ENCODE peak calls at places on chromosomes 12 and 14, in six cellular contexts. Y is SW480, I is H9, U is endothelial cell, M is NCI-H345, O is fibroblast of lung. S is an unnamed sample.

GRCh38 chr14:99774204-99774497 is 19.1 kb upstream of the EML1 start:
- DNase-seq in Y (no peak), I (no peak), U (no peak), M (no peak), O (no peak), S (no peak)

GRCh38 chr12:90829044-90829443 is 125.9 kb downstream of the CCER1 start:
- DNase-seq in Y (no peak), I (no peak), U (no peak), M (peak), O (no peak), S (peak)

GRCh38 chr12:120741476-120742206 is 16.0 kb downstream of the ACADS start:
- DNase-seq in Y (no peak), I (no peak), U (no peak), M (no peak), O (no peak), S (no peak)

GRCh38 chr12:47777151-47777550 is 4.1 kb downstream of the SLC48A1 start:
- DNase-seq in Y (no peak), I (no peak), U (no peak), M (no peak), O (no peak), S (no peak)

GRCh38 chr12:90842477-90842876 is 112.5 kb downstream of the CCER1 start:
- DNase-seq in Y (no peak), I (peak), U (peak), M (no peak), O (no peak), S (no peak)

GRCh38 chr12:71472441-71472911 is 32.9 kb downstream of the LGR5 start:
- DNase-seq in Y (peak), I (no peak), U (no peak), M (no peak), O (no peak), S (no peak)

GRCh38 chr12:124484526-124484953 is 82.9 kb downstream of the NCOR2 start:
- DNase-seq in Y (no peak), I (no peak), U (no peak), M (no peak), O (no peak), S (no peak)

GRCh38 chr12:11653215-11653753 is 3.8 kb downstream of the ETV6 start:
- DNase-seq in Y (no peak), I (no peak), U (no peak), M (no peak), O (peak), S (no peak)

GRCh38 chr14:20002319-20002718 is 356 bp downstream of the OR4Q2 start:
- DNase-seq in Y (no peak), I (no peak), U (no peak), M (no peak), O (no peak), S (no peak)

GRCh38 chr12:3713483-3713882 is 39.4 kb downstream of the CRACR2A start:
- DNase-seq in Y (no peak), I (no peak), U (no peak), M (no peak), O (no peak), S (no peak)

GRCh38 chr12:118980407-118981014 is 830 bp upstream of the SRRM4 start:
- DNase-seq in Y (no peak), I (peak), U (peak), M (peak), O (no peak), S (peak)

GRCh38 chr14:81449576-81449975 is 49.5 kb upstream of the STON2 start:
- DNase-seq in Y (no peak), I (no peak), U (no peak), M (no peak), O (no peak), S (no peak)